ENCODE peak calls at places on chromosomes 5 and 9, in four cellular contexts. One of them, this sample, is unnamed.

GRCh38 chr5:132473608-132474007 is 17.0 kb downstream of the IRF1 start:
- DNase-seq in HT-29: no peak
- DNase-seq in EH: no peak
- DNase-seq in GM20000: no peak
- DNase-seq in this sample: no peak

GRCh38 chr9:18632624-18633407 is 158.9 kb downstream of the ADAMTSL1 start:
- DNase-seq in EH: peak; percentile 92
- DNase-seq in GM20000: no peak
- DNase-seq in HT-29: no peak
- DNase-seq in this sample: peak; percentile 49

GRCh38 chr5:138661342-138661975 is 86.3 kb upstream of the HSPA9 start:
- DNase-seq in GM20000: no peak
- DNase-seq in HT-29: no peak
- DNase-seq in EH: no peak
- DNase-seq in this sample: no peak

GRCh38 chr9:127930298-127931091 is at the start of gene PIP5KL1:
- DNase-seq in HT-29: peak; percentile 87
- DNase-seq in EH: peak; percentile 88
- DNase-seq in GM20000: peak; percentile 96
- DNase-seq in this sample: peak; percentile 83

GRCh38 chr9:16681659-16681990 is 188.8 kb downstream of the BNC2 start:
- DNase-seq in GM20000: no peak
- DNase-seq in HT-29: no peak
- DNase-seq in EH: no peak
- DNase-seq in this sample: peak; percentile 68

GRCh38 chr9:130626249-130626982 is 38.0 kb upstream of the PRDM12 start:
- DNase-seq in HT-29: no peak
- DNase-seq in GM20000: no peak
- DNase-seq in EH: no peak
- DNase-seq in this sample: no peak

GRCh38 chr9:124209279-124209678 is 48.5 kb upstream of the NEK6 start:
- DNase-seq in EH: no peak
- DNase-seq in HT-29: no peak
- DNase-seq in GM20000: no peak
- DNase-seq in this sample: no peak

GRCh38 chr9:89077519-89077918 is 86.3 kb downstream of the S1PR3 start:
- DNase-seq in HT-29: no peak
- DNase-seq in GM20000: peak; percentile 39
- DNase-seq in EH: peak; percentile 15
- DNase-seq in this sample: peak; percentile 48

GRCh38 chr5:36240779-36241635 is 718 bp downstream of the NADK2 start:
- DNase-seq in EH: peak; percentile 74
- DNase-seq in HT-29: peak; percentile 73
- DNase-seq in GM20000: peak; percentile 65
- DNase-seq in this sample: peak; percentile 64

GRCh38 chr9:2087500-2088313 is 72.6 kb downstream of the SMARCA2 start:
- DNase-seq in HT-29: peak; percentile 46
- DNase-seq in EH: peak; percentile 66
- DNase-seq in GM20000: peak; percentile 56
- DNase-seq in this sample: peak; percentile 57

GRCh38 chr9:122397749-122398148 is 26.9 kb downstream of the PTGS1 start:
- DNase-seq in HT-29: no peak
- DNase-seq in GM20000: no peak
- DNase-seq in EH: no peak
- DNase-seq in this sample: no peak

GRCh38 chr9:6827370-6827949 is 69.7 kb downstream of the KDM4C start:
- DNase-seq in GM20000: peak; percentile 50
- DNase-seq in EH: peak; percentile 48
- DNase-seq in HT-29: peak; percentile 66
- DNase-seq in this sample: peak; percentile 43

GRCh38 chr9:113463418-113464285 is at the start of gene RGS3:
- DNase-seq in HT-29: peak; percentile 90
- DNase-seq in GM20000: no peak
- DNase-seq in EH: no peak
- DNase-seq in this sample: peak; percentile 91

GRCh38 chr9:107180206-107180605 is 102.9 kb upstream of the RAD23B start:
- DNase-seq in GM20000: no peak
- DNase-seq in EH: no peak
- DNase-seq in HT-29: no peak
- DNase-seq in this sample: no peak

GRCh38 chr9:120372040-120372439 is 207.9 kb downstream of the CDK5RAP2 start:
- DNase-seq in GM20000: no peak
- DNase-seq in EH: no peak
- DNase-seq in HT-29: no peak
- DNase-seq in this sample: no peak

GRCh38 chr5:80960531-80961375 is 590 bp downstream of the RASGRF2 start:
- DNase-seq in EH: peak; percentile 9
- DNase-seq in HT-29: peak; percentile 85
- DNase-seq in GM20000: peak; percentile 46
- DNase-seq in this sample: peak; percentile 57

GRCh38 chr5:76367623-76368366 is 35.3 kb upstream of the IQGAP2 start:
- DNase-seq in EH: no peak
- DNase-seq in GM20000: peak; percentile 49
- DNase-seq in HT-29: no peak
- DNase-seq in this sample: peak; percentile 79

GRCh38 chr9:110650261-110650660 is 18.3 kb upstream of the MUSK start:
- DNase-seq in GM20000: no peak
- DNase-seq in EH: peak; percentile 88
- DNase-seq in HT-29: no peak
- DNase-seq in this sample: peak; percentile 62

GRCh38 chr5:146538441-146538840 is 22.5 kb upstream of the GPR151 start:
- DNase-seq in EH: no peak
- DNase-seq in GM20000: no peak
- DNase-seq in HT-29: no peak
- DNase-seq in this sample: no peak

GRCh38 chr5:124902097-124902821 is 155.8 kb upstream of the ZNF608 start:
- DNase-seq in EH: peak; percentile 47
- DNase-seq in HT-29: no peak
- DNase-seq in GM20000: peak; percentile 72
- DNase-seq in this sample: peak; percentile 67

GRCh38 chr9:69090943-69091342 is 55.4 kb downstream of the FXN start:
- DNase-seq in GM20000: no peak
- DNase-seq in EH: no peak
- DNase-seq in HT-29: no peak
- DNase-seq in this sample: no peak

GRCh38 chr5:10595305-10595677 is 31.4 kb downstream of the ANKRD33B start:
- DNase-seq in EH: peak; percentile 82
- DNase-seq in HT-29: no peak
- DNase-seq in GM20000: no peak
- DNase-seq in this sample: no peak

GRCh38 chr5:53334431-53334941 is 145.9 kb upstream of the FST start:
- DNase-seq in GM20000: no peak
- DNase-seq in HT-29: no peak
- DNase-seq in EH: peak; percentile 84
- DNase-seq in this sample: peak; percentile 4